ENCODE peak calls at places on chromosomes 1 and 21, in six cellular contexts. H, Y, K, M, O and J are unnamed samples.
A peak's percentile ranks its signal among the peaks of the same experiment; 100 is the strongest.

GRCh38 chr1:44791364-44791801 is 3.4 kb upstream of the BEST4 start:
- DNase-seq in O (no peak), H (no peak), M (no peak), Y (no peak), K (peak; percentile 68), J (no peak)

GRCh38 chr1:111372336-111372965 is 55.1 kb downstream of the OVGP1 start:
- DNase-seq in K (no peak), H (no peak), O (no peak), Y (no peak), M (no peak), J (no peak)

GRCh38 chr1:56469640-56470371 is 109.6 kb downstream of the PLPP3 start:
- DNase-seq in M (no peak), O (peak; percentile 70), K (no peak), H (no peak), Y (peak; percentile 48), J (no peak)

GRCh38 chr1:93845554-93846150 is 33.4 kb downstream of the DNTTIP2 start:
- DNase-seq in M (peak; percentile 10), K (peak; percentile 47), Y (peak; percentile 91), H (no peak), O (peak; percentile 86), J (no peak)

GRCh38 chr1:156852414-156852874 is 6.5 kb downstream of the INSRR start:
- DNase-seq in Y (peak; percentile 25), M (peak; percentile 81), K (no peak), H (no peak), O (peak; percentile 55), J (no peak)

GRCh38 chr1:7941437-7941793 is 776 bp upstream of the TNFRSF9 start:
- DNase-seq in Y (peak; percentile 68), M (no peak), O (no peak), H (no peak), K (no peak), J (no peak)

GRCh38 chr1:30881266-30882181 is 27.0 kb downstream of the SDC3 start:
- DNase-seq in H (no peak), O (no peak), K (no peak), Y (no peak), M (no peak), J (no peak)

GRCh38 chr1:39648496-39648895 is 9.1 kb upstream of the HEYL start:
- DNase-seq in Y (no peak), K (no peak), O (peak; percentile 32), M (no peak), H (no peak), J (no peak)

GRCh38 chr1:47948126-47948525 is 49.1 kb downstream of the TRABD2B start:
- DNase-seq in O (no peak), Y (no peak), K (peak; percentile 7), M (no peak), H (no peak), J (peak; percentile 2)

GRCh38 chr21:42733037-42733632 is 79.7 kb downstream of the PDE9A start:
- DNase-seq in O (no peak), K (no peak), M (no peak), H (no peak), Y (no peak), J (no peak)

GRCh38 chr21:22941779-22942178 is 1943.6 kb downstream of the NCAM2 start:
- DNase-seq in Y (no peak), H (no peak), M (no peak), K (no peak), O (no peak), J (no peak)

GRCh38 chr1:96962807-96963206 is 241.2 kb downstream of the PTBP2 start:
- DNase-seq in O (peak; percentile 58), M (no peak), H (no peak), Y (no peak), K (no peak), J (no peak)

GRCh38 chr1:236545621-236546169 is 21.9 kb downstream of the LGALS8 start:
- DNase-seq in M (no peak), Y (no peak), K (no peak), H (no peak), O (no peak), J (no peak)

GRCh38 chr1:22420456-22421053 is 31.1 kb upstream of the ZBTB40 start:
- DNase-seq in Y (peak; percentile 78), O (peak; percentile 84), K (peak; percentile 59), M (peak; percentile 84), H (no peak), J (peak; percentile 42)

GRCh38 chr21:17613242-17613676 is 558 bp upstream of the BTG3 start:
- DNase-seq in M (no peak), K (no peak), Y (peak; percentile 16), O (peak; percentile 26), H (no peak), J (no peak)

GRCh38 chr1:65946960-65947359 is 154.3 kb downstream of the PDE4B start:
- DNase-seq in Y (peak; percentile 80), M (no peak), O (no peak), K (no peak), H (no peak), J (no peak)

GRCh38 chr1:173395762-173396161 is 81.4 kb upstream of the PRDX6 start:
- DNase-seq in M (no peak), Y (no peak), H (no peak), O (no peak), K (no peak), J (no peak)

GRCh38 chr1:61313906-61314422 is 231.6 kb downstream of the NFIA start:
- DNase-seq in K (no peak), Y (no peak), H (no peak), M (no peak), O (no peak), J (no peak)

GRCh38 chr21:42568377-42568776 is 54.7 kb downstream of the SLC37A1 start:
- DNase-seq in O (no peak), M (no peak), H (peak; percentile 59), Y (no peak), K (no peak), J (no peak)

GRCh38 chr1:225845097-225845496 is 35.2 kb downstream of the EPHX1 start:
- DNase-seq in H (no peak), K (no peak), O (no peak), Y (no peak), M (no peak), J (no peak)

GRCh38 chr1:206556047-206556747 is 48.9 kb downstream of the RASSF5 start:
- DNase-seq in Y (no peak), O (no peak), H (no peak), M (no peak), K (no peak), J (no peak)

GRCh38 chr1:62901650-62902049 is 117.7 kb downstream of the ATG4C start:
- DNase-seq in H (no peak), M (no peak), K (no peak), O (no peak), Y (no peak), J (no peak)

GRCh38 chr21:25421327-25422028 is 185.8 kb downstream of the MRPL39 start:
- DNase-seq in M (peak; percentile 17), H (no peak), K (peak; percentile 2), Y (peak; percentile 68), O (peak; percentile 48), J (peak; percentile 41)

GRCh38 chr1:16236495-16237342 is at the start of gene CPLANE2:
- DNase-seq in Y (peak; percentile 89), M (peak; percentile 95), K (peak; percentile 95), H (peak; percentile 97), O (peak; percentile 94), J (peak; percentile 89)

GRCh38 chr1:208251015-208251414 is 6.8 kb upstream of the PLXNA2 start:
- DNase-seq in K (no peak), O (no peak), H (no peak), M (no peak), Y (no peak), J (no peak)

GRCh38 chr1:185244015-185244747 is 72.9 kb downstream of the IVNS1ABP start:
- DNase-seq in O (peak; percentile 26), K (no peak), H (no peak), M (no peak), Y (peak; percentile 81), J (no peak)

GRCh38 chr1:32592953-32593352 is 53.7 kb downstream of the ZBTB8A start:
- DNase-seq in Y (peak; percentile 51), M (no peak), K (no peak), O (no peak), H (no peak), J (no peak)

GRCh38 chr1:6235302-6235680 is 473 bp downstream of the ICMT start:
- DNase-seq in M (no peak), Y (no peak), O (no peak), K (peak; percentile 29), H (no peak), J (no peak)

GRCh38 chr1:174874337-174875053 is 125.3 kb upstream of the CACYBP start:
- DNase-seq in M (no peak), H (no peak), K (no peak), O (no peak), Y (no peak), J (no peak)